ENCODE peak calls at places on chromosome 7, in five cellular contexts. L is K562, X is H1, H is SK-N-SH, A is HCT116. B is an unnamed sample.
A peak's percentile ranks its signal among the peaks of the same experiment; 100 is the strongest.

GRCh38 chr7:44966731-44967538 is 11.9 kb downstream of the MYO1G start:
- DNase-seq in L (peak; percentile 26), X (no peak), H (peak; percentile 32), A (no peak), B (no peak)

GRCh38 chr7:36368496-36368895 is 21.2 kb upstream of the ANLN start:
- DNase-seq in L (no peak), X (no peak), H (no peak), A (no peak), B (no peak)

GRCh38 chr7:5766321-5766761 is 15.1 kb downstream of the RNF216 start:
- DNase-seq in L (no peak), X (no peak), H (no peak), A (no peak), B (no peak)

GRCh38 chr7:102061981-102062390 is 224.7 kb upstream of the SH2B2 start:
- DNase-seq in L (no peak), X (no peak), H (no peak), A (no peak), B (no peak)

GRCh38 chr7:12431886-12432285 is 28.2 kb upstream of the VWDE start:
- DNase-seq in L (no peak), X (no peak), H (no peak), A (no peak), B (no peak)

GRCh38 chr7:10022957-10023356 is 950.7 kb upstream of the PHF14 start:
- DNase-seq in L (no peak), X (no peak), H (peak; percentile 13), A (peak; percentile 12), B (peak; percentile 93)

GRCh38 chr7:46385662-46386309 is 464.7 kb upstream of the IGFBP3 start:
- DNase-seq in L (no peak), X (no peak), H (no peak), A (no peak), B (no peak)

GRCh38 chr7:41592794-41593193 is 110.1 kb downstream of the INHBA start:
- DNase-seq in L (no peak), X (no peak), H (no peak), A (no peak), B (no peak)

GRCh38 chr7:46243406-46243805 is 322.3 kb upstream of the IGFBP3 start:
- DNase-seq in L (no peak), X (no peak), H (no peak), A (no peak), B (no peak)

GRCh38 chr7:134885967-134886352 is 100.3 kb upstream of the AGBL3 start:
- DNase-seq in L (no peak), X (no peak), H (no peak), A (no peak), B (no peak)

GRCh38 chr7:119935418-119936025 is 337.5 kb upstream of the KCND2 start:
- DNase-seq in L (no peak), X (no peak), H (peak; percentile 12), A (peak; percentile 32), B (no peak)

GRCh38 chr7:95404316-95404715 is 8.1 kb upstream of the PON3 start:
- DNase-seq in L (no peak), X (no peak), H (no peak), A (no peak), B (no peak)

GRCh38 chr7:22357311-22358175 is 589 bp upstream of the RAPGEF5 start:
- DNase-seq in L (no peak), X (no peak), H (no peak), A (peak; percentile 36), B (no peak)

GRCh38 chr7:95420996-95421846 is 13.6 kb downstream of the PON2 start:
- DNase-seq in L (no peak), X (no peak), H (no peak), A (no peak), B (peak; percentile 13)

GRCh38 chr7:66768865-66769832 is 28.6 kb downstream of the RABGEF1 start:
- DNase-seq in L (no peak), X (no peak), H (no peak), A (no peak), B (no peak)

GRCh38 chr7:112882506-112882905 is 92.3 kb upstream of the TMEM168 start:
- DNase-seq in L (no peak), X (no peak), H (no peak), A (no peak), B (no peak)

GRCh38 chr7:32676249-32676941 is 181.1 kb downstream of the AVL9 start:
- DNase-seq in L (no peak), X (no peak), H (no peak), A (no peak), B (no peak)

GRCh38 chr7:50739744-50740455 is 42.8 kb downstream of the GRB10 start:
- DNase-seq in L (no peak), X (no peak), H (no peak), A (no peak), B (no peak)

GRCh38 chr7:159030490-159031134 is 114.1 kb downstream of the VIPR2 start:
- DNase-seq in L (peak; percentile 92), X (peak; percentile 27), H (peak; percentile 97), A (peak; percentile 27), B (peak; percentile 66)
- TF ChIP-seq JUND in L (peak; percentile 16), X (no peak), H (no peak), A (no peak), B (no peak)

DNA sequence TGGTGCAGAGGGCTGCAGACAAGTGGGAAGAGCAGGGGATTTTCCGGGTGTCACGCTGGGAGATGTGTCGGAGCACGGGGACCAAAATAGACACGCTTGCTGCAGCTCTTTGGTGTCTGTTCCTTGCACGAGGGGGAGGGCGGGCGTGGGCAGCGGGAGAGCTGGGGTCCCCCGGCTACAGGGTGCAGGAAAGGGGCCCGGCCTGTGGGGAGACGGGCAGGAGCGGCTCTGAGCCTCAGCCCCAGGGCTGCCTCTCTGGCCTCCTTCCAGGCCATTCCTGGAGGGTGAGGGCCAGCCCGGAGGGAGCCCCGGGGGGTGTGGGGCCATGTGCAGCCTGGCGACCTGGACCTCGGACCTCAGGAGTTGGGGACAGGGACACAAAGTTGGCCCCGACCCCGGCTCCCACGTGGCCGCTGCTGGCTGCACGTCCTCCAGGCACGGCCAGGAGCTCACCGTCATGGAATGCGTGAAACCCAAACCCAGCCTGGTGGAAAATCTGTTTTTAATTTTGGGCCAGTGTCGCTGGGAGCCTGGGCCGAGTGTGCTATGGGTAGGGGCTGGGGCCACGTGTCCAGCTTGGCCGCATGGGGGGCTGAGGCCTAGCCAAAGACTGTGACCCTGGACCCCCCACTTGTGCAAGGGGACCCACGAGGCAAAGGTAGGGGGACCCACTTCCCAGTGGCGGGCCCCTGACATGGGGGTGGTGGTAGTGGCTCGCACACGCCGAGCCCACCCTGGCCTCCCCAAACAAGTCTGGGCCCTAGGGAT is 6.6 kb downstream of the TTYH3 start:
- DNase-seq in L (no peak), X (no peak), H (peak; percentile 90), A (no peak), B (no peak)
- TF ChIP-seq JUND in L (no peak), X (no peak), H (no peak), A (no peak), B (no peak)

GRCh38 chr7:90597527-90597871 is 1.4 kb downstream of the CDK14 start:
- DNase-seq in L (no peak), X (no peak), H (no peak), A (no peak), B (no peak)

GRCh38 chr7:90599038-90599437 is 2.9 kb downstream of the CDK14 start:
- DNase-seq in L (no peak), X (no peak), H (no peak), A (no peak), B (no peak)

GRCh38 chr7:90596745-90597526 is 815 bp downstream of the CDK14 start:
- DNase-seq in L (peak; percentile 12), X (no peak), H (peak; percentile 82), A (no peak), B (peak; percentile 49)

GRCh38 chr7:90595801-90596683 is at the start of gene CDK14:
- DNase-seq in L (peak; percentile 86), X (no peak), H (peak; percentile 96), A (peak; percentile 23), B (peak; percentile 70)

DNA sequence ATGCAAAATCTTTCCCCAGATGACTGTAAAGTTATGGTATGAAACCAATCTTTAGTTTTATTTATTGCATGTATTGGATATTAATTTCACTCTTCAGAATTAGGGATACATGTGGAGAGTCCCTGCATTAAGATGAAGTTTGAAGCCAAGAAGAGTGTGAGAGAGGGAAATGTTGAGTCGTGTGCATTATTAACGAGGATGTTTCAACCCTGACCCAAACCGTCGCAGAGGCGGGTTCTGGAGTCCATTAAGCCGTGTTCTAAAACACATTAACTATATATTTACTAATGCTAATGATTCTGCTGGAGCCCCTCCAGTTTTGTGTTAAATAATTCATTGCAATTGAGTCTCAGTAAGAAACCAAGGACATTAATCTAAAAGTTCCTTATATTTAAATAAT is 1.8 kb downstream of the CDK14 start:
- DNase-seq in L (no peak), X (no peak), H (no peak), A (no peak), B (no peak)
- TF ChIP-seq JUND in L (no peak), X (no peak), H (no peak), A (no peak), B (no peak)

GRCh38 chr7:110522061-110522750 is 568.7 kb upstream of the LRRN3 start:
- DNase-seq in L (no peak), X (no peak), H (peak; percentile 61), A (no peak), B (no peak)
- TF ChIP-seq JUND in L (no peak), X (no peak), H (no peak), A (no peak), B (no peak)

DNA sequence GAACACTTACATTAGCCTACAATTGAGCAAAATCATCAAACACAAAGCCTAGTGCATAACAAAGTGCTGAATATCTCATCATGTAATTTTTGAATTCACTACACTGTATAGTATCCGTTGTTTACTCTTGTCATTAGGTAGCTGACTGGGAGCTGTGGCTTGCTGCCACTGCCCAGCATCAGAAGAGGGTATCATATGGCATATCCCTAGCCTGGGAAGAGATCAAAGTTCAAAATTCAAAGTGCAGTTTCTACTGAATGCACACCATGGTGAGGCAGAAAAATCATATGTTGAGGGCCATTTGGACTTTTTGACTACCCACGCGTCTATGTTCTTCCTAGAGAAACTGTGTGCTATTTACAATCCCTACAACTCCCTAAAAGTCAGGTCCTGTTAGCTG is 7.5 kb upstream of the ZC3HAV1 start:
- DNase-seq in L (no peak), X (no peak), H (no peak), A (no peak), B (no peak)
- TF ChIP-seq JUND in L (no peak), X (no peak), H (no peak), A (no peak), B (no peak)

GRCh38 chr7:79461660-79462059 is 8.2 kb upstream of the MAGI2 start:
- DNase-seq in L (no peak), X (no peak), H (no peak), A (no peak), B (no peak)
- TF ChIP-seq JUND in L (no peak), X (no peak), H (peak; percentile 26), A (no peak), B (no peak)

DNA sequence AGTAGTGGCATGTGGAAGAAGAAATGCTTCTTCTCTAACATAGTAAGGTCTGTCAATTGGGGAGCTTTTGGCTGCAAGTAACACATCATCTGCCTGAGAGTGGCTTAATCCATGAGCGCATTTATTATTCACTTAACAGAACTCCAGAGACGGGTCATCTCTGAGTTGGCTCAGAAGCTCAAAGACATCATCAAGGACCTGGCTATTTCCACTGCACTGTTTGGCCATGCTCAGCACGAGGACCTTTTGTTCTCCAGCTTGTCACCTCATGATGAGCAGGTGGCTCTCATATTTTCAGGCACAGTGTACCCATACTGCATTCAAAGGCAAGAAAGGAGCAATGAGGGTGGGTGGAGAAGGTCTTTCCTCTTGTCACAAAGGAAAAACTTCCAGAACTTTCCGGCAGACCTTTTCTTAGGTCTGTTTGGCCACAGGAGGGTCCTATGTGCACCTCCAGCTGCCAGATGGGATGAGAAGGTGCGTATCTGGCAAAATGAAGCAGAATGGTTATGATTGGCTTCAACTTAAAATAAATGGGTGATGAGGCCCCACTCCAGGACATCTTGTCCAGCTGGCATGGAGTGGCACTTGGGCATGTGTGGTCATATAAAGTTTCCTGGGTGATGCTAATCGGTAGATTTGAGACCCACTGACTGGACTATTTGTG is 55.6 kb upstream of the SHH start:
- DNase-seq in L (no peak), X (no peak), H (no peak), A (no peak), B (no peak)
- TF ChIP-seq JUND in L (no peak), X (no peak), H (no peak), A (no peak), B (no peak)